ENCODE peak calls at places on chromosome 20, in eight cellular contexts. Y, X, A, Z, T, C, Q and G are unnamed samples.

GRCh38 chr20:5349448-5349847 is 32.7 kb upstream of the PROKR2 start:
- DNase-seq in Y (no peak), X (peak), A (no peak), Z (no peak), T (no peak), C (no peak), Q (no peak), G (no peak)

GRCh38 chr20:53052380-53052779 is 80.2 kb downstream of the TSHZ2 start:
- DNase-seq in Y (no peak), X (no peak), A (no peak), Z (no peak), T (no peak), C (no peak), Q (no peak), G (no peak)

GRCh38 chr20:41892031-41892430 is 273.9 kb upstream of the CHD6 start:
- DNase-seq in Y (no peak), X (no peak), A (no peak), Z (no peak), T (no peak), C (no peak), Q (no peak), G (no peak)

GRCh38 chr20:35462351-35462750 is 7.0 kb downstream of the CEP250 start:
- DNase-seq in Y (no peak), X (no peak), A (no peak), Z (no peak), T (no peak), C (no peak), Q (no peak), G (no peak)

GRCh38 chr20:10832146-10832545 is 158.3 kb upstream of the JAG1 start:
- DNase-seq in Y (peak), X (peak), A (no peak), Z (no peak), T (no peak), C (no peak), Q (no peak), G (peak)

GRCh38 chr20:45487231-45487635 is 17.7 kb downstream of the WFDC2 start:
- DNase-seq in Y (no peak), X (no peak), A (no peak), Z (no peak), T (peak), C (no peak), Q (no peak), G (no peak)

GRCh38 chr20:54217762-54218161 is 9.9 kb downstream of the PFDN4 start:
- DNase-seq in Y (no peak), X (no peak), A (no peak), Z (no peak), T (peak), C (no peak), Q (no peak), G (no peak)

GRCh38 chr20:10239954-10240353 is 21.3 kb downstream of the SNAP25 start:
- DNase-seq in Y (no peak), X (peak), A (no peak), Z (peak), T (no peak), C (no peak), Q (peak), G (no peak)

GRCh38 chr20:40953856-40954255 is 74.8 kb upstream of the TOP1 start:
- DNase-seq in Y (peak), X (peak), A (no peak), Z (no peak), T (no peak), C (peak), Q (peak), G (no peak)

GRCh38 chr20:2800590-2801458 is at the start of gene CPXM1:
- DNase-seq in Y (no peak), X (no peak), A (no peak), Z (no peak), T (peak), C (no peak), Q (no peak), G (no peak)

GRCh38 chr20:62476074-62476838 is 461 bp upstream of the GATA5 start:
- DNase-seq in Y (no peak), X (no peak), A (peak), Z (no peak), T (no peak), C (no peak), Q (no peak), G (no peak)

GRCh38 chr20:62480318-62480717 is 4.5 kb upstream of the GATA5 start:
- DNase-seq in Y (no peak), X (no peak), A (no peak), Z (no peak), T (no peak), C (no peak), Q (no peak), G (no peak)

GRCh38 chr20:62475819-62476073 is at the start of gene GATA5:
- DNase-seq in Y (no peak), X (no peak), A (no peak), Z (no peak), T (peak), C (no peak), Q (no peak), G (no peak)

GRCh38 chr20:62479218-62479617 is 3.4 kb upstream of the GATA5 start:
- DNase-seq in Y (no peak), X (no peak), A (no peak), Z (no peak), T (no peak), C (no peak), Q (no peak), G (no peak)

DNA sequence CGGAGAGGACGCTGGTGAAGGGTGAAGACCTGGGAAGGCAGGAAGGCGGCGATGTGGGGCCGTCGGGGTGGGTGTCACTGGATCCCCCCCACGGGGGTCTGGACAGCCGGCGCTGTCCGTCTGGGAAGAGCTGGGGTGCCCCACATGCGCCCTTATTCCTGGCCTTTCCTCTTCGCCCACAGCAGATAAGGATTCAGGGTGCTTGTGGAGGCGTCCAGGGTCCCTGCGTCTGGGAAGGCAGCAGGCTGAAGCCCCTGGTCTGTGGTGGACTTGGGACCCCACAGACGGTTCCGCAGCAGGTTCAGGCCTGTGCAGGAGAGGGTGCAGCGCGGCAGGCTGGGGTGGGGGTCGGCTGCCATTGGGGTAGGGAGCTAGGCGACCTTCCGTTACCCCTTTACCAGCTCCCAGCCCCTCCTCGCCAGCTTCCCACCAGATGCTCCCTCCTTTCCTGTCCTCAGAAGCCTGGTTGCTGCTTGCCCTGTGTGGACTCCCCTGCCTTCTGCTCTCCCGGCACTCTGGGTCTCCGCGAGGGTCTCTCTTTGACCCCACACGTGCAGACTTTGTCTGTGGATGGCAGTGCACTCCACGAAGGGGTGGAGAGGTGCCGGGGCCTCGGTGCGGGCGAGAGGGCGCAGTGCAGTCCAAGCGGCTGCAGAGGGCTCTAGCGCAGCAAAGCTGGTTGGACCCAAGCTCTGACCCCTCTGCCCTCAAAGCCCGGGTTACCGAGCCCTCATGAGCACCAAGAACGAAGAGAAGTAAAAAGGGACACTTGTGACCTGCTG is 2.1 kb upstream of the GATA5 start:
- DNase-seq in Y (no peak), X (no peak), A (no peak), Z (no peak), T (peak), C (no peak), Q (no peak), G (no peak)
- TF ChIP-seq CTCF in Y (no peak), X (no peak), A (peak), Z (no peak), T (peak), C (no peak), Q (no peak), G (no peak)

GRCh38 chr20:33827109-33827508 is 16.0 kb downstream of the CHMP4B start:
- DNase-seq in Y (no peak), X (no peak), A (no peak), Z (no peak), T (no peak), C (no peak), Q (no peak), G (no peak)

GRCh38 chr20:33828912-33829560 is 17.9 kb downstream of the CHMP4B start:
- DNase-seq in Y (no peak), X (no peak), A (no peak), Z (no peak), T (no peak), C (no peak), Q (no peak), G (no peak)

GRCh38 chr20:33827629-33828325 is 16.6 kb downstream of the CHMP4B start:
- DNase-seq in Y (no peak), X (no peak), A (no peak), Z (no peak), T (no peak), C (no peak), Q (no peak), G (no peak)

GRCh38 chr20:33829636-33830035 is 18.5 kb downstream of the CHMP4B start:
- DNase-seq in Y (no peak), X (no peak), A (no peak), Z (no peak), T (no peak), C (no peak), Q (no peak), G (no peak)

DNA sequence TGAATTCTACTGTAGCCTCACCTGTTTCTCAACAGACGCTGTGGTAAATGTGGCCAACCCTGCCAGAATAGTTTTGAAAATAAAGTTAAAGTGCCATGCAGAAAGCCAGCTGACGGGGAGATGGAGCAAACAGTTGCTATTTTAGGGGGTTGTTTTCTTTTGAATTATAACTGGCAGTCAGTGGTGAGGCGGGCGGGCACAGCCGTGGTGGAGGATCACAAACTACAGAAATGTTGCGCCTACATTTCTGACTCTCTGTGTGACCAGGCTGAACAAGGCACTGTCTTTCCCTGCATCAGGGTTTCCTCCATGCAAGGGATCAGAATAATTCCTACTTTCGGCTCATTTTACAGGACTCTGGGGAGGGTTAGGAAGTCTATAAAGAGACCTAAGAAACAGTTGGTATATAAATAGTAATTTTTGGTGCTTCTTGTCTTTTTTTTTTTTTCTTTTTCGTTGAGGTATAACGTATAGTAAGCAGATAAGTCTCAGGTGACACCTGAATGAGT is 17.2 kb downstream of the CHMP4B start:
- DNase-seq in Y (no peak), X (no peak), A (no peak), Z (no peak), T (no peak), C (no peak), Q (no peak), G (no peak)
- H3K4me3 ChIP-seq in Y (no peak), X (no peak), A (no peak), Z (no peak), T (no peak), C (no peak), Q (no peak), G (no peak)

DNA sequence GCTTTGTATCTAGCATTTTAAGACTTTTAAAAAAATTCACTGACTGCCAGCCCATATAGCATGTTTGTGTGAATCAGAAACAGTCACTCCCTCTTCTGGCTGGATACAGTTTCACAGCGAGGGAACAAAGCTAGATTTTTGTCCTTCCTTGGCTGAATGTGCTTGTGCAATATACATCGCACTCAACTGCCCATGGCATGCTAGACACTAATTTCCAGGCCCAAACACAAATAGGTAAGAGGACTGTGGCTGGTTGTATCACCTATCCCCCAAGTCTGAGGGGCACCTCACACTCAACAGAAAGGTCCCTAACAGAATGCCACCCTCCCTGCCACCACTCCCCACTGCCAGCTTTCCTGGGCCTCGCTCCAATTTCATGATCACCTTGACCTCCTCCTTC is 16.2 kb upstream of the BLCAP start:
- DNase-seq in Y (peak), X (peak), A (no peak), Z (no peak), T (no peak), C (no peak), Q (peak), G (no peak)
- TF ChIP-seq CTCF in Y (peak), X (peak), A (peak), Z (no peak), T (peak), C (peak), Q (peak), G (peak)

GRCh38 chr20:768426-768978 is at the start of gene SLC52A3:
- DNase-seq in Y (no peak), X (no peak), A (peak), Z (peak), T (peak), C (no peak), Q (no peak), G (no peak)
- H3K4me3 ChIP-seq in Y (no peak), X (no peak), A (no peak), Z (no peak), T (no peak), C (no peak), Q (no peak), G (no peak)

GRCh38 chr20:48375804-48376203 is 452.0 kb downstream of the PREX1 start:
- DNase-seq in Y (no peak), X (no peak), A (no peak), Z (no peak), T (no peak), C (no peak), Q (no peak), G (no peak)
- TF ChIP-seq CTCF in Y (no peak), X (no peak), A (no peak), Z (no peak), T (no peak), C (no peak), Q (no peak), G (no peak)